ENCODE peak calls at places on chromosomes 3 and 15, in four cellular contexts. One of them, this sample, is unnamed.

GRCh38 chr3:158652463-158652862 is 8.1 kb downstream of the GFM1 start:
- DNase-seq in tibial nerve: no peak
- DNase-seq in aorta: no peak
- DNase-seq in uterus: no peak
- DNase-seq in this sample: no peak

GRCh38 chr3:10464068-10464434 is 41.3 kb downstream of the ATP2B2 start:
- DNase-seq in uterus: no peak
- DNase-seq in aorta: no peak
- DNase-seq in tibial nerve: no peak
- DNase-seq in this sample: no peak

GRCh38 chr3:58271901-58272501 is 34.0 kb upstream of the RPP14 start:
- DNase-seq in tibial nerve: no peak
- DNase-seq in aorta: no peak
- DNase-seq in uterus: no peak
- DNase-seq in this sample: no peak

GRCh38 chr15:94526071-94526689 is 294.8 kb downstream of the MCTP2 start:
- DNase-seq in uterus: no peak
- DNase-seq in aorta: no peak
- DNase-seq in tibial nerve: no peak
- DNase-seq in this sample: no peak

GRCh38 chr3:22245122-22245521 is 494.1 kb upstream of the ZNF385D start:
- DNase-seq in uterus: no peak
- DNase-seq in aorta: no peak
- DNase-seq in tibial nerve: peak; percentile 20
- DNase-seq in this sample: no peak

GRCh38 chr3:41900265-41900664 is 61.6 kb downstream of the ULK4 start:
- DNase-seq in aorta: no peak
- DNase-seq in uterus: no peak
- DNase-seq in tibial nerve: no peak
- DNase-seq in this sample: no peak

GRCh38 chr3:112136959-112137693 is 4.1 kb upstream of the GCSAM start:
- DNase-seq in uterus: no peak
- DNase-seq in aorta: no peak
- DNase-seq in tibial nerve: no peak
- DNase-seq in this sample: peak; percentile 70

GRCh38 chr3:123584284-123584987 is 417 bp downstream of the HACD2 start:
- DNase-seq in uterus: peak; percentile 52
- DNase-seq in tibial nerve: peak; percentile 18
- DNase-seq in aorta: peak; percentile 86
- DNase-seq in this sample: no peak

GRCh38 chr3:110881069-110881468 is 190.5 kb upstream of the NECTIN3 start:
- DNase-seq in aorta: no peak
- DNase-seq in uterus: peak; percentile 12
- DNase-seq in tibial nerve: no peak
- DNase-seq in this sample: peak; percentile 57

GRCh38 chr3:169911272-169911671 is at the start of gene SAMD7:
- DNase-seq in tibial nerve: no peak
- DNase-seq in aorta: no peak
- DNase-seq in uterus: no peak
- DNase-seq in this sample: no peak

GRCh38 chr15:100665570-100665969 is 63.2 kb downstream of the ASB7 start:
- DNase-seq in uterus: peak; percentile 29
- DNase-seq in aorta: no peak
- DNase-seq in tibial nerve: no peak
- DNase-seq in this sample: no peak

GRCh38 chr3:49022751-49023171 is 840 bp downstream of the NDUFAF3 start:
- DNase-seq in uterus: no peak
- DNase-seq in aorta: peak; percentile 76
- DNase-seq in tibial nerve: no peak
- DNase-seq in this sample: no peak

DNA sequence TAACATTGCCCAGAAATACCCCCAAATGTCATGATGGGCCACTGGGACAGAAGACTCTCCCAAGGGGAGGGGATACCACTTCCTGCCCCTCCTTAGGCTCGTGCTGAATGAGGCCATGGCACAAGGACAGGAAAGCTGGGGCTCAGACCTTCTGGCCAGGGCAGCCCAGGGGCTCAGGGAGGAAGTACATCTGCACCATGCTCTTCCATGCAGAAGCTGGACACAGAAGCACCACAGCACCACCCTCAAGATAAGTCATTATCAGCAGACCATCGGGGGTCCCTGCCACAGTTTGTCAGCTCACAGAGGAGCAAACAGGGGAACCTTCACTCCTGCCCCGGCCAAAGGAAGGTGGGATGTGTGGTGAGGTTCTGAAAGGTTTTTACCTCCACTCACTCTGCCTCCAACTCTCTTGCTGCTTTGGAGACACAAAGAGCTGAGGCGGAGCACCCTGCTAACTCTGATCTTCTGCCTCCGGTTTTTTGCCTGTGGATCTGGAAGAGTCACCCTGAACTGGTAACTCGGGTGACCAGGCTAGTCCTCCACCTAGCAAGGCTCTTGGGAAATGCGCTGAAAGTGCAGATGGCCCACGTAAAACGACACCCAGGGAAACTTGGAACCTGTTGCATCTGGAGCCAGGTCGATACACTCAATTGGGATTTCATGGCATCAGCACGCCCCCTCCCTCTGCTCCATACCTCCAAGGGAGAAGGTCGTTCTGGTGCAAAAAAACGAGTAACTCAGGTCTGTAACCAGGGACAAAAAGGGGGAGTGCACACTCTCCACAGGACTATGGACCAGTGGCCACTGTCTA is 8.3 kb downstream of the BMF start:
- DNase-seq in uterus: no peak
- DNase-seq in tibial nerve: no peak
- DNase-seq in aorta: no peak
- DNase-seq in this sample: no peak
- H3K4me1 ChIP-seq in uterus: peaks cover 36% of the 10 kb centered on the region
- H3K4me1 ChIP-seq in tibial nerve: peaks cover 94% of the 10 kb centered on the region
- H3K4me1 ChIP-seq in aorta: peaks cover 4% of the 10 kb centered on the region
- H3K4me1 ChIP-seq in this sample: peaks cover 35% of the 10 kb centered on the region

GRCh38 chr3:107240183-107241091 is 136.8 kb upstream of the CCDC54 start:
- DNase-seq in uterus: peak; percentile 68
- DNase-seq in tibial nerve: peak; percentile 55
- DNase-seq in aorta: peak; percentile 92
- DNase-seq in this sample: peak; percentile 57
- H3K4me1 ChIP-seq in uterus: no peaks in the 10 kb centered on the region
- H3K4me1 ChIP-seq in tibial nerve: peaks cover 23% of the 10 kb centered on the region
- H3K4me1 ChIP-seq in aorta: peaks cover 7% of the 10 kb centered on the region
- H3K4me1 ChIP-seq in this sample: no peaks in the 10 kb centered on the region

DNA sequence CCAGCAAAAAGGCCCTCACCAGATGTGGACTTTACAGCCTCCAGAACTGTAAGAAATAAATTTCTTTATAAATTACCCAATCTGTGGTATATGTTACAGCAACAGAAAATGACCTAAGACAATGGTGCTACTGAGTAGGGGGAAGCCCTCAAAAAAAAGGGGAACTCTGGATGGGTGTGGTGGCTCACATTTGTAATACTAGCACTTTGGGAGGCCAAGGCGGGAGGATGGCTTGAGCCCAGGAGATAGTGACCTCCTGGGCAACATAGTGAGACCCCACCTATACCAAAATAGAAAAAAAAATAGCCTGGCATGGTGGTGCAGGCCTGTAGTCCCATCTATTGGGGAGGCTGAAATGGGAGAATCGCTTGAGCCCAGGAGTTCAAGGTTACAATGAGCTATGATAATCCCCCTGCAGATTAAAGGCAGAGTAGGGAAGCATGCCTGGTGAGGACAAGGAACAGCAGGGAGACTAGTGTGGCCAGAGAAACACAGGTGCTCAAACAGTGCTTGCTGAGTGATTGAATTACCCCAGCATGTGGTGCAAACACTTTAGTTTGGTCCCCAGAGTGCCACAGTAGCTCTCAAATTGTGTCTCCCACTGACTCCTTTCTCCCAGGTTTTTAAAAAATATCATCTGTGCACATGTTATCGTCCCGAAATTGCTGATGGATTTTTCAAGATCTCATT is 13.9 kb upstream of the USP3 start:
- DNase-seq in tibial nerve: no peak
- DNase-seq in aorta: no peak
- DNase-seq in uterus: no peak
- DNase-seq in this sample: no peak
- H3K4me1 ChIP-seq in tibial nerve: no peaks in the 10 kb centered on the region
- H3K4me1 ChIP-seq in aorta: no peaks in the 10 kb centered on the region
- H3K4me1 ChIP-seq in uterus: no peaks in the 10 kb centered on the region
- H3K4me1 ChIP-seq in this sample: no peaks in the 10 kb centered on the region

DNA sequence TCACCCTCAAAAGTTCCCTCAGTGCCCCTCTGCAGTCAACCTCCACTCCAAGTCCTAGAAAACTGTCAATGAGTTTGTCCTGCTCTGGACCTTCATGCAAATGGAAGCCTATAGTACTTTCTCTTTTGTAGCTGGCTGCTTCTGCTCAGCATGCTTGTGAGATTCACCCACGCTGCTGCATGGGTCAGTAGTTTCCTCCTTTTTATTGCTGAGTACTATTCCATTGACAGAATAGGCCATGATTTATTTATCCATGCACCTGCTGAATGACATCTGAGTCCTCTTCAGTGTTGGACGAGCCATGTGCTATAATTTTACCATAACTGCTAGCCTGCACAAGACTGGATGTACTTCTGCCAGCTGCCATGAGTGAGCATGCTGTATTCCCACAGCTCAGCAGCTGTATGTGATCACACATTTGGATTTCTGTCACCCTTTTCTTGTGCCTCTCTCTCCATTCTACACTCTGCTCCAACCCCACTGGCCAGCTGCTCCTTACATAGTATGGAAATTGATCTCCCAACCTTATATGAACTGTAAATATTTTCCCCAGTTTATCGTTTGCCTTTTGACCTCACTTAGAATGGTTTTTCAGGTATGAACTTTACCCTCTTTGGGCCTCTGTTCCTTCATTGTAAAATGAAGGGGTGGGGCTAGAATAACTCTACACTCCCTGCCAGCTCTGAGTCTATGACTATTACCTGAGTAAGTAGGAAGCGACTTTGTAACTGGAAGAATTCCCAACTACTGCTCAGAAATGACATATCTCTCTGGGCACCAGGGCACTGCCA is 26.2 kb downstream of the CDCP1 start:
- DNase-seq in uterus: no peak
- DNase-seq in aorta: no peak
- DNase-seq in tibial nerve: no peak
- DNase-seq in this sample: peak; percentile 97
- H3K4me1 ChIP-seq in uterus: no peaks in the 10 kb centered on the region
- H3K4me1 ChIP-seq in aorta: no peaks in the 10 kb centered on the region
- H3K4me1 ChIP-seq in tibial nerve: no peaks in the 10 kb centered on the region
- H3K4me1 ChIP-seq in this sample: peaks cover 23% of the 10 kb centered on the region

GRCh38 chr15:85753791-85754452 is 40.8 kb downstream of the KLHL25 start:
- DNase-seq in tibial nerve: peak; percentile 6
- DNase-seq in aorta: peak; percentile 46
- DNase-seq in uterus: no peak
- DNase-seq in this sample: no peak

GRCh38 chr15:85754993-85755392 is 39.7 kb downstream of the KLHL25 start:
- DNase-seq in uterus: peak; percentile 14
- DNase-seq in tibial nerve: peak; percentile 11
- DNase-seq in aorta: peak; percentile 76
- DNase-seq in this sample: no peak

GRCh38 chr15:85752591-85752990 is 42.1 kb downstream of the KLHL25 start:
- DNase-seq in uterus: peak; percentile 21
- DNase-seq in aorta: peak; percentile 67
- DNase-seq in tibial nerve: peak; percentile 10
- DNase-seq in this sample: no peak

GRCh38 chr15:85751731-85752421 is 42.8 kb downstream of the KLHL25 start:
- DNase-seq in aorta: peak; percentile 70
- DNase-seq in tibial nerve: peak; percentile 9
- DNase-seq in uterus: peak; percentile 39
- DNase-seq in this sample: no peak

DNA sequence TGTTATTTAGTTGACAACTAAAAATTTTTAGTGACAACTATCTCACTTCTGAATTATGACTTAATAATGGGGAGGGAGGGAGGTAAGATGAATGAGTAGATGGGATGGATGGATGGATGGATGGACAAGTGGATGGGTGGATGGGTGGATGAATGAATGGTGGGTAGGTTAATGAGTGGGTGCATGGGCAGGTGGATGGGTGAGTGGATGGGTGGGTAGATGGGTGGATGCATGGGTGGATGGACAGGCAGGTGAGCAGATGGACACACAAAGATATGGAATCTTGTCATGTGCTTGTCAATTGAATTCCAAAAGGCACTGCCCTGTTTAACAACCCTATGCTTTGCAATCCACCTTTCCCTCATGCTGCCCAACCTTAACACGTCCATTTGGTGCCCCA is 41.5 kb downstream of the KLHL25 start:
- DNase-seq in tibial nerve: no peak
- DNase-seq in uterus: no peak
- DNase-seq in aorta: peak; percentile 33
- DNase-seq in this sample: no peak
- H3K4me1 ChIP-seq in tibial nerve: peaks cover 25% of the 10 kb centered on the region
- H3K4me1 ChIP-seq in uterus: peaks cover 7% of the 10 kb centered on the region
- H3K4me1 ChIP-seq in aorta: no peaks in the 10 kb centered on the region
- H3K4me1 ChIP-seq in this sample: no peaks in the 10 kb centered on the region

DNA sequence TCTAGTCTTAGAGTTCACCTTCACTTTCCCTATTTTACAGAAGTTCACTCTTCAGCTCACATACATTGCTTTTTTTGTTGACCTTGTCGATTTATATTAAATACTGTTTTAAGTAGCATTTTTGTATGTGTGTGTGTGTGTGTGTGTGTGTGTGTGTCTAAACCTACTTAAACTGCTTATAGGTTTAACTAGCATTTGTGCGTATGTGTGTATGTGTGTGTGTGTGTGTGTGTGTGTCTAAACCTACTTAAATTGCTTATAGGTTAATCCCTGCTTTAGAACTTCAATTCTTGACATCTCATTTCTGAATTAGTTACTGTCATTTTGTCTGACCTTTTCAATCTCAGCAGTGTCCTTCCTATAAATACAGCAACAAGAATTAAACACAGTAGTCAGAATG is 254.8 kb upstream of the EPHA3 start:
- DNase-seq in uterus: no peak
- DNase-seq in aorta: no peak
- DNase-seq in tibial nerve: no peak
- DNase-seq in this sample: no peak
- H3K4me1 ChIP-seq in uterus: no peaks in the 10 kb centered on the region
- H3K4me1 ChIP-seq in aorta: no peaks in the 10 kb centered on the region
- H3K4me1 ChIP-seq in tibial nerve: no peaks in the 10 kb centered on the region
- H3K4me1 ChIP-seq in this sample: no peaks in the 10 kb centered on the region

GRCh38 chr15:59830143-59830542 is 141.0 kb upstream of the BNIP2 start:
- DNase-seq in tibial nerve: no peak
- DNase-seq in aorta: no peak
- DNase-seq in uterus: no peak
- DNase-seq in this sample: no peak
- H3K4me1 ChIP-seq in tibial nerve: no peaks in the 10 kb centered on the region
- H3K4me1 ChIP-seq in aorta: no peaks in the 10 kb centered on the region
- H3K4me1 ChIP-seq in uterus: no peaks in the 10 kb centered on the region
- H3K4me1 ChIP-seq in this sample: no peaks in the 10 kb centered on the region

This sample was measured in small intestine.